ENCODE peak calls at places on chromosomes 6 and 20, in five cellular contexts. J, V, X, Q and W are unnamed samples.

GRCh38 chr6:127618729-127619128 is 41.8 kb downstream of the C6orf58 start:
- DNase-seq in V (no peak), Q (no peak), X (no peak), J (no peak), W (no peak)

GRCh38 chr20:7031222-7031621 is 263.7 kb downstream of the BMP2 start:
- DNase-seq in X (no peak), Q (no peak), J (no peak), V (no peak), W (peak; percentile 2)

GRCh38 chr20:1083431-1084080 is 34.8 kb upstream of the PSMF1 start:
- DNase-seq in Q (no peak), J (no peak), X (no peak), V (no peak), W (no peak)

GRCh38 chr20:56731041-56731440 is 101.9 kb downstream of the TFAP2C start:
- DNase-seq in J (no peak), V (no peak), X (no peak), Q (no peak), W (no peak)

GRCh38 chr20:53911301-53911700 is 159.1 kb downstream of the BCAS1 start:
- DNase-seq in X (no peak), Q (no peak), J (no peak), V (no peak), W (no peak)

GRCh38 chr6:158818008-158818579 is 1.1 kb downstream of the EZR start:
- DNase-seq in J (peak; percentile 80), X (peak; percentile 86), V (peak; percentile 76), Q (peak; percentile 89), W (peak; percentile 38)

GRCh38 chr6:165854061-165854862 is 191.2 kb upstream of the PDE10A start:
- DNase-seq in Q (no peak), J (no peak), X (no peak), V (no peak), W (no peak)

GRCh38 chr6:166308769-166309589 is 787 bp upstream of the PRR18 start:
- DNase-seq in J (no peak), X (no peak), V (no peak), Q (no peak), W (no peak)

GRCh38 chr20:347640-348484 is 951 bp downstream of the NRSN2 start:
- DNase-seq in V (peak; percentile 97), J (peak; percentile 94), Q (peak; percentile 98), X (peak; percentile 98), W (peak; percentile 96)

GRCh38 chr6:147782302-147782701 is 273.8 kb downstream of the SAMD5 start:
- DNase-seq in X (no peak), J (no peak), V (peak; percentile 14), Q (no peak), W (no peak)

GRCh38 chr6:3847521-3847920 is 1.7 kb upstream of the FAM50B start:
- DNase-seq in Q (no peak), V (no peak), J (no peak), X (no peak), W (no peak)

GRCh38 chr6:87444362-87444761 is 28.4 kb upstream of the SLC35A1 start:
- DNase-seq in Q (no peak), V (no peak), X (no peak), J (no peak), W (no peak)

GRCh38 chr20:41087325-41087685 is 50.0 kb upstream of the PLCG1 start:
- DNase-seq in X (no peak), Q (no peak), J (no peak), V (no peak), W (no peak)

GRCh38 chr6:158338311-158339112 is 26.2 kb downstream of the TULP4 start:
- DNase-seq in Q (no peak), V (no peak), J (no peak), X (no peak), W (no peak)

GRCh38 chr6:35547666-35548065 is 35.0 kb upstream of the TULP1 start:
- DNase-seq in J (no peak), Q (no peak), X (no peak), V (no peak), W (no peak)
- TF ChIP-seq POLR2A in J (no peak), Q (no peak), X (no peak), V (no peak), W (no peak)

GRCh38 chr20:31570735-31571617 is 34.1 kb upstream of the ID1 start:
- DNase-seq in X (no peak), V (no peak), Q (peak; percentile 76), J (no peak), W (no peak)

GRCh38 chr20:31570021-31570463 is 35.0 kb upstream of the ID1 start:
- DNase-seq in J (no peak), V (no peak), X (no peak), Q (peak; percentile 65), W (no peak)

GRCh38 chr20:31573555-31574295 is 31.4 kb upstream of the ID1 start:
- DNase-seq in X (no peak), V (peak; percentile 60), J (no peak), Q (peak; percentile 68), W (no peak)

GRCh38 chr20:31572042-31572700 is 32.9 kb upstream of the ID1 start:
- DNase-seq in J (no peak), Q (no peak), V (no peak), X (no peak), W (no peak)

GRCh38 chr20:31572701-31573554 is 32.2 kb upstream of the ID1 start:
- DNase-seq in V (peak; percentile 99), J (peak; percentile 94), X (peak; percentile 99), Q (peak; percentile 98), W (peak; percentile 86)
- TF ChIP-seq POLR2A in V (peak; percentile 52), J (peak; percentile 88), X (no peak), Q (peak; percentile 29), W (peak; percentile 70)

GRCh38 chr6:19643713-19644112 is 193.5 kb upstream of the ID4 start:
- DNase-seq in J (no peak), Q (no peak), V (no peak), X (no peak), W (no peak)

GRCh38 chr6:19638931-19639330 is 198.2 kb upstream of the ID4 start:
- DNase-seq in Q (no peak), X (no peak), J (no peak), V (no peak), W (no peak)

GRCh38 chr6:19643287-19643686 is 193.9 kb upstream of the ID4 start:
- DNase-seq in X (no peak), V (no peak), Q (no peak), J (no peak), W (no peak)
- TF ChIP-seq POLR2A in X (no peak), V (no peak), Q (no peak), J (no peak), W (no peak)

DNA sequence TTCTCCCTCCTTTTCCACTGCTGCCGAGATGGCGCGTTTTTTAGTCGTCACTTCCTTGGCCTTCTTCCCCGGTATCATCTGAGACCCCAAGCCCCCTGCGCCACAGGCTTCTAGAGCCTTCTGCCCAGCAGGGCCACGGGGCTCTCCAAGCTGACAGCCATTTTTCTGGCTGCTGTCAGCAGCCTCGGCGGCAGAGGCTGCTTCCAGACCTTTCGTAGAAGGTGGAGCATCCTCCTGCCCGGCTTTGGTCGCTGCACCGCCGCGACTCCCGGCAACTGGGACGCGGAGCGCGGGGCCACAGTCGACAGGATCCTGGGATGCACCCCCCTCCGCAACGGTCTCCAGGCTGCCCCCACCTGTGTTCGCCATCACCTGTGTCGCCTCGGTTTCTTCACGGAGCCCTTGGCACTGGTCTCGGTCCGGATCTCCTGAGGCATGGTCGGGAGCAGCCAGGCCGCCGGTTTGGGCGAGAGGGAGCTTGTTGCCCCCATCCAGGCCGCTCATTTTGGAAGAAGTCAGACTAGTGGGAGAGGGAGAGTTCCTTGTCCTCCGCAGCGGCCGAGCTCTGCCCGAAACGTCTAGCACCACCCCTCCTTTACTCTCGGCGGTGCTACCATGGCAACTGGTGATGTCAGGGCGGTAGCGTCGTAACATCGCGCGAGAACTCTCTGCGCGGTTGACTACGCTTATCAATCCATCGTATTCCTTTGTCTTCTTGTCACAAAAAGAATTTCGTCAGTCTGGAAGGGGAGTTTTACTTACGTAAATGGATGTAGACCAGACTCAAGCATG is at the start of gene TSPYL4:
- DNase-seq in V (peak; percentile 90), X (peak; percentile 95), Q (peak; percentile 97), J (peak; percentile 95), W (peak; percentile 40)
- TF ChIP-seq POLR2A in V (peak; percentile 59), X (peak; percentile 75), Q (peak; percentile 79), J (peak; percentile 94), W (peak; percentile 74)

DNA sequence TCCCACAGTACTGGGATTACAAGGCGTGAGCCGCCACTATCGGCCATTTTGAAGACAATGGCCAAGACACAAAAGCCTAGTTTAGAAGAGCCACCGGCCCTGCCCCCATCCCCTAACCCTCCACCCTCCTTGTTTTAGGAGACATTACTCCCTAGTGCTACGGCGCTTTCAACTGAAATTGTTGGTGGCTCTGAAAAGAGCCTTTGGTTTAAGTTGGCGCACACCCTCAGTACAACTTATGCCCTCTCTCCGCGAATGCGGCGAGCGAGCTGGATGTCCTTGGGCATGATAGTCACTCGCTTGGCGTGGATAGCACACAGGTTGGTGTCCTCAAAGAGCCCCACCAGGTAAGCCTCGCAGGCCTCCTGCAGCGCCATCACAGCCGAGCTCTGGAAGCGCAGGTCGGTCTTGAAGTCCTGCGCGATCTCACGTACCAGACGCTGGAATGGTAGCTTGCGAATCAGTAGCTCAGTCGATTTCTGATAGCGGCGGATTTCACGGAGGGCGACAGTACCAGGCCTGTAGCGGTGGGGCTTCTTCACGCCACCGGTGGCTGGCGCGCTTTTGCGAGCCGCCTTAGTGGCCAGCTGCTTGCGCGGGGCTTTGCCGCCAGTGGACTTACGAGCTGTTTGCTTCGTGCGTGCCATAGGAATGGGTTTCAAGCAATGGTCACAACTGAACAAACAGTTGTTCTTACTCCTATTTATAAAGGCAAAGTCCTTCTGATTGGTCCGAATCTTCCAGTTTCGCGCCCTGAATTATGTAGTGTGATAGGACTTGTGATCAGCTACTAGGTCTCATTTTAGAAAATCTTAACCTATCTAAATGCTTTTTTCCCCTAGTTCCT is 114.8 kb upstream of the BTN3A2 start:
- DNase-seq in J (peak; percentile 41), V (peak; percentile 82), X (peak; percentile 79), Q (peak; percentile 76), W (no peak)
- TF ChIP-seq POLR2A in J (peak; percentile 21), V (peak; percentile 63), X (no peak), Q (peak; percentile 11), W (peak; percentile 76)

DNA sequence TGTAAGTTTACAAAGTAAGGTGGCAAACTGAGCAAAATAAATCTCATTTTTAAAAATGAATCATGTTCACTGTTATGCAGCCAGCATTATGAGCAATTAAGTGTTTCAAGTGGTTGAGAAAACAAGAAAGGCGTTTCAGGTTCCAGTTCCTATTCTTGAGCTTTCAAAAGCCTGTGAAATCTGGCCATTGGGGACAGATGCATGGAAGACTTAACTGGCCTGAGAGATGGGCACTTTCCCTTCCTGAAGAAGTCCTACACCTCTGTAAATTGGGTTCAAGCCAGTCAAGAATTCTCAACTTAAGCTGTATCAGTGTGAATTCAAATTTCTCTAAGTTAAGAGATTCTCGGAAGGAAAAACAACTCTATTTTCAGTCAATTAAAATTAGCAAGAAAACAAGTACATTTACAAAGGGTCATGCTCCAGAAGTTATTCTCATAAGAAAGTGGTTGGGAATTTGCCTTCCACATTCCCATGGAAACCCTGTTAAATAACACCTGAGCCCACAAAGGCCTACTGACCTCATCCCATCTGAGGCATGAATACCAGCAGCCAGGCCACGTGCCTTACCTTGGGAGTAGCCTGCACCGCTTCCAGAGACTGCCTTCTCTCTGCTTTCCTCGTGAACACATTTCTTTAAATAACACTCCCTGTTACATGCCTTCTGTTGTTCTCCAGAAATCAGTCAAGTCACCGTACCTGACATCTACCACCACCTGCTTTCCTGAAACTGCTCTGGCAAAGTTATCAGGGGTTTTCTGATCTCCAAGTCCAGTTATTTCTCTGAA is 19.4 kb downstream of the MAP3K5 start:
- DNase-seq in J (no peak), Q (no peak), V (no peak), X (peak; percentile 59), W (no peak)
- TF ChIP-seq POLR2A in J (no peak), Q (no peak), V (no peak), X (no peak), W (no peak)